ENCODE peak calls at places on chromosomes 13 and 19, in seven cellular contexts. A is mucosa of descending colon; N is GF-D8; D is stimulated activated CD4-positive, alpha-beta T cell treated with anti-CD3 and anti-CD28 coated beads, Interleukin-4, amount 100 ng/mL, for 24 hours; C is esophagus squamous epithelium; X is NCI-H2081 treated with DMSO at 0.1 percent for 48 hours; E is bronchial epithelial cell. Z is an unnamed sample.

GRCh38 chr13:37747071-37747612 is 122.4 kb downstream of the TRPC4 start:
- DNase-seq in X (peak; percentile 20), D (no peak), A (no peak), N (no peak), C (no peak), E (peak; percentile 80), Z (peak; percentile 35)

GRCh38 chr13:25816239-25816638 is 235.6 kb downstream of the SHISA2 start:
- DNase-seq in X (no peak), E (no peak), A (no peak), N (no peak), C (no peak), D (no peak), Z (no peak)

GRCh38 chr19:5057860-5058259 is 88.9 kb downstream of the KDM4B start:
- DNase-seq in C (no peak), X (no peak), D (no peak), N (no peak), E (peak; percentile 26), A (no peak), Z (no peak)

GRCh38 chr13:26155568-26155967 is 66.5 kb downstream of the RNF6 start:
- DNase-seq in N (no peak), C (no peak), D (no peak), E (no peak), A (no peak), X (no peak), Z (no peak)

GRCh38 chr13:34779171-34779570 is 162.9 kb upstream of the NBEA start:
- DNase-seq in C (no peak), A (no peak), X (no peak), D (no peak), N (no peak), E (no peak), Z (no peak)

GRCh38 chr19:33780251-33780650 is 16.4 kb upstream of the KCTD15 start:
- DNase-seq in C (no peak), D (no peak), N (no peak), E (no peak), A (no peak), X (no peak), Z (no peak)

GRCh38 chr13:98265669-98266551 is 88.8 kb upstream of the RNF113B start:
- DNase-seq in D (no peak), E (no peak), X (no peak), A (peak; percentile 73), N (no peak), C (no peak), Z (peak; percentile 88)

GRCh38 chr19:52270266-52270885 is 989 bp downstream of the ZNF766 start:
- DNase-seq in C (no peak), X (no peak), A (no peak), N (peak; percentile 8), D (peak; percentile 10), E (peak; percentile 1), Z (peak; percentile 18)

GRCh38 chr13:99322297-99323103 is 15.3 kb upstream of the GPR183 start:
- DNase-seq in X (no peak), E (peak; percentile 81), C (no peak), A (no peak), N (peak; percentile 27), D (peak; percentile 50), Z (peak; percentile 50)

GRCh38 chr13:93966267-93966936 is 513.1 kb downstream of the DCT start:
- DNase-seq in X (no peak), E (no peak), A (no peak), C (no peak), N (no peak), D (no peak), Z (no peak)

GRCh38 chr19:7293795-7294570 is at the start of gene INSR:
- DNase-seq in E (peak; percentile 54), A (peak; percentile 91), D (peak; percentile 56), N (peak; percentile 76), X (peak; percentile 37), C (peak; percentile 9), Z (peak; percentile 90)

GRCh38 chr19:40596608-40597328 is 4.4 kb upstream of the LTBP4 start:
- DNase-seq in D (no peak), A (peak; percentile 60), X (no peak), E (no peak), N (no peak), C (no peak), Z (peak; percentile 75)

GRCh38 chr13:65613004-65613403 is 1617.1 kb downstream of the PCDH9 start:
- DNase-seq in A (no peak), D (no peak), C (no peak), X (no peak), E (no peak), N (no peak), Z (peak; percentile 1)

GRCh38 chr13:80337706-80338105 is 3.2 kb downstream of the SPRY2 start:
- DNase-seq in D (no peak), E (peak; percentile 20), X (no peak), C (no peak), N (no peak), A (no peak), Z (peak; percentile 20)

GRCh38 chr13:60016229-60016628 is 147.5 kb downstream of the DIAPH3 start:
- DNase-seq in X (no peak), E (peak; percentile 80), C (no peak), D (no peak), N (no peak), A (no peak), Z (no peak)

GRCh38 chr19:38993271-38993670 is 17.7 kb upstream of the FBXO17 start:
- DNase-seq in A (no peak), C (no peak), D (no peak), E (peak; percentile 99), N (no peak), X (no peak), Z (peak; percentile 91)

GRCh38 chr19:53847555-53847954 is 20.1 kb upstream of the MYADM start:
- DNase-seq in E (no peak), A (no peak), D (no peak), N (no peak), X (no peak), C (no peak), Z (no peak)

GRCh38 chr19:43464089-43464775 is 1.2 kb downstream of the LYPD3 start:
- DNase-seq in D (peak; percentile 72), C (peak; percentile 63), N (no peak), X (no peak), E (no peak), A (peak; percentile 87), Z (no peak)

GRCh38 chr13:92175330-92175729 is 776.9 kb downstream of the GPC5 start:
- DNase-seq in C (no peak), D (no peak), A (no peak), X (peak; percentile 5), N (peak; percentile 50), E (no peak), Z (peak; percentile 33)

GRCh38 chr19:17488593-17489391 is 18.5 kb downstream of the SLC27A1 start:
- DNase-seq in D (peak; percentile 75), A (peak; percentile 93), N (peak; percentile 64), X (no peak), E (peak; percentile 76), C (no peak), Z (peak; percentile 48)

GRCh38 chr19:16628984-16629691 is 1.1 kb upstream of the MED26 start:
- DNase-seq in C (no peak), X (no peak), A (no peak), E (no peak), N (no peak), D (peak; percentile 8), Z (no peak)

GRCh38 chr19:13150919-13151604 is 851 bp downstream of the IER2 start:
- DNase-seq in C (no peak), E (no peak), N (no peak), D (peak; percentile 27), A (peak; percentile 78), X (no peak), Z (no peak)

GRCh38 chr19:41697198-41697855 is 9.3 kb upstream of the CEACAM7 start:
- DNase-seq in C (no peak), E (no peak), X (no peak), N (no peak), A (no peak), D (no peak), Z (no peak)

GRCh38 chr13:43424386-43424785 is 362.4 kb downstream of the ENOX1 start:
- DNase-seq in A (no peak), E (no peak), X (no peak), C (no peak), D (no peak), N (no peak), Z (peak; percentile 83)

GRCh38 chr19:38735257-38735686 is 9.0 kb downstream of the CAPN12 start:
- DNase-seq in X (no peak), A (peak; percentile 87), N (no peak), E (no peak), D (no peak), C (no peak), Z (peak; percentile 42)

GRCh38 chr13:76820759-76821158 is 65.4 kb downstream of the KCTD12 start:
- DNase-seq in N (no peak), D (no peak), X (no peak), C (no peak), A (no peak), E (no peak), Z (no peak)

GRCh38 chr13:69751259-69751658 is 356.4 kb upstream of the ATXN8OS start:
- DNase-seq in N (no peak), E (no peak), C (no peak), D (no peak), A (no peak), X (no peak), Z (no peak)

Z was measured in kidney tubule cell.